ENCODE peak calls at places on chromosomes 4 and X, in eight cellular contexts. One of them, this sample, is unnamed.

GRCh38 chrX:41265615-41266014 is 68.3 kb upstream of the DDX3X start:
- DNase-seq in neural progenitor cell: no peak
- DNase-seq in A549: no peak
- DNase-seq in sigmoid colon: peak; percentile 83
- DNase-seq in progenitor cell of endocrine pancreas: no peak
- DNase-seq in RWPE1: no peak
- DNase-seq in left lung: no peak
- DNase-seq in lower lobe of right lung: no peak
- DNase-seq in this sample: peak; percentile 83

GRCh38 chr4:142352682-142353081 is 493.4 kb downstream of the INPP4B start:
- DNase-seq in neural progenitor cell: no peak
- DNase-seq in A549: no peak
- DNase-seq in sigmoid colon: no peak
- DNase-seq in progenitor cell of endocrine pancreas: no peak
- DNase-seq in RWPE1: no peak
- DNase-seq in left lung: no peak
- DNase-seq in lower lobe of right lung: no peak
- DNase-seq in this sample: no peak

GRCh38 chr4:94995684-94996394 is 238.1 kb downstream of the BMPR1B start:
- DNase-seq in neural progenitor cell: peak; percentile 82
- DNase-seq in A549: no peak
- DNase-seq in sigmoid colon: no peak
- DNase-seq in progenitor cell of endocrine pancreas: no peak
- DNase-seq in RWPE1: no peak
- DNase-seq in left lung: no peak
- DNase-seq in lower lobe of right lung: no peak
- DNase-seq in this sample: no peak

GRCh38 chr4:123340381-123340701 is 56.3 kb upstream of the SPRY1 start:
- DNase-seq in neural progenitor cell: no peak
- DNase-seq in A549: peak; percentile 61
- DNase-seq in sigmoid colon: no peak
- DNase-seq in progenitor cell of endocrine pancreas: no peak
- DNase-seq in RWPE1: peak; percentile 87
- DNase-seq in left lung: no peak
- DNase-seq in lower lobe of right lung: no peak
- DNase-seq in this sample: peak; percentile 83

GRCh38 chr4:8229341-8229975 is 30.4 kb downstream of the SH3TC1 start:
- DNase-seq in neural progenitor cell: no peak
- DNase-seq in A549: no peak
- DNase-seq in sigmoid colon: no peak
- DNase-seq in progenitor cell of endocrine pancreas: no peak
- DNase-seq in RWPE1: no peak
- DNase-seq in left lung: no peak
- DNase-seq in lower lobe of right lung: no peak
- DNase-seq in this sample: no peak

GRCh38 chr4:82367438-82368097 is 6.2 kb downstream of the HNRNPD start:
- DNase-seq in neural progenitor cell: no peak
- DNase-seq in A549: no peak
- DNase-seq in sigmoid colon: no peak
- DNase-seq in progenitor cell of endocrine pancreas: no peak
- DNase-seq in RWPE1: no peak
- DNase-seq in left lung: no peak
- DNase-seq in lower lobe of right lung: no peak
- DNase-seq in this sample: no peak

GRCh38 chr4:177250056-177250696 is 59.5 kb upstream of the NEIL3 start:
- DNase-seq in neural progenitor cell: peak; percentile 86
- DNase-seq in A549: peak; percentile 38
- DNase-seq in sigmoid colon: no peak
- DNase-seq in progenitor cell of endocrine pancreas: peak; percentile 65
- DNase-seq in RWPE1: peak; percentile 65
- DNase-seq in left lung: peak; percentile 66
- DNase-seq in lower lobe of right lung: peak; percentile 71
- DNase-seq in this sample: peak; percentile 57

GRCh38 chr4:158903079-158903456 is 134.2 kb downstream of the FNIP2 start:
- DNase-seq in neural progenitor cell: no peak
- DNase-seq in A549: no peak
- DNase-seq in sigmoid colon: no peak
- DNase-seq in progenitor cell of endocrine pancreas: no peak
- DNase-seq in RWPE1: no peak
- DNase-seq in left lung: no peak
- DNase-seq in lower lobe of right lung: no peak
- DNase-seq in this sample: no peak

GRCh38 chrX:13208281-13208935 is 111.4 kb downstream of the ATXN3L start:
- DNase-seq in neural progenitor cell: no peak
- DNase-seq in A549: no peak
- DNase-seq in sigmoid colon: no peak
- DNase-seq in progenitor cell of endocrine pancreas: no peak
- DNase-seq in RWPE1: no peak
- DNase-seq in left lung: no peak
- DNase-seq in lower lobe of right lung: no peak
- DNase-seq in this sample: no peak

GRCh38 chr4:15784959-15785634 is 7.0 kb downstream of the CD38 start:
- DNase-seq in neural progenitor cell: no peak
- DNase-seq in A549: no peak
- DNase-seq in sigmoid colon: no peak
- DNase-seq in progenitor cell of endocrine pancreas: no peak
- DNase-seq in RWPE1: no peak
- DNase-seq in left lung: no peak
- DNase-seq in lower lobe of right lung: no peak
- DNase-seq in this sample: no peak

GRCh38 chrX:116490091-116490490 is 27.3 kb upstream of the CT83 start:
- DNase-seq in neural progenitor cell: no peak
- DNase-seq in A549: no peak
- DNase-seq in sigmoid colon: no peak
- DNase-seq in progenitor cell of endocrine pancreas: no peak
- DNase-seq in RWPE1: no peak
- DNase-seq in left lung: no peak
- DNase-seq in lower lobe of right lung: no peak
- DNase-seq in this sample: no peak
- TF ChIP-seq CTCF in neural progenitor cell: peak; percentile 55
- TF ChIP-seq CTCF in A549: peak; percentile 44
- TF ChIP-seq CTCF in sigmoid colon: no peak
- TF ChIP-seq CTCF in progenitor cell of endocrine pancreas: peak; percentile 73
- TF ChIP-seq CTCF in RWPE1: peak; percentile 25
- TF ChIP-seq CTCF in left lung: no peak
- TF ChIP-seq CTCF in lower lobe of right lung: no peak
- TF ChIP-seq CTCF in this sample: peak; percentile 53

GRCh38 chr4:133465022-133465421 is 315.9 kb downstream of the PCDH10 start:
- DNase-seq in neural progenitor cell: no peak
- DNase-seq in A549: no peak
- DNase-seq in sigmoid colon: no peak
- DNase-seq in progenitor cell of endocrine pancreas: no peak
- DNase-seq in RWPE1: no peak
- DNase-seq in left lung: no peak
- DNase-seq in lower lobe of right lung: no peak
- DNase-seq in this sample: no peak
- TF ChIP-seq CTCF in neural progenitor cell: peak; percentile 6
- TF ChIP-seq CTCF in A549: no peak
- TF ChIP-seq CTCF in sigmoid colon: no peak
- TF ChIP-seq CTCF in progenitor cell of endocrine pancreas: no peak
- TF ChIP-seq CTCF in RWPE1: no peak
- TF ChIP-seq CTCF in left lung: no peak
- TF ChIP-seq CTCF in lower lobe of right lung: no peak
- TF ChIP-seq CTCF in this sample: no peak

GRCh38 chr4:3470244-3471097 is 7.4 kb downstream of the DOK7 start:
- DNase-seq in neural progenitor cell: peak; percentile 2
- DNase-seq in A549: no peak
- DNase-seq in sigmoid colon: no peak
- DNase-seq in progenitor cell of endocrine pancreas: no peak
- DNase-seq in RWPE1: no peak
- DNase-seq in left lung: no peak
- DNase-seq in lower lobe of right lung: peak; percentile 42
- DNase-seq in this sample: no peak
- TF ChIP-seq CTCF in neural progenitor cell: no peak
- TF ChIP-seq CTCF in A549: no peak
- TF ChIP-seq CTCF in sigmoid colon: no peak
- TF ChIP-seq CTCF in progenitor cell of endocrine pancreas: no peak
- TF ChIP-seq CTCF in RWPE1: no peak
- TF ChIP-seq CTCF in left lung: no peak
- TF ChIP-seq CTCF in lower lobe of right lung: no peak
- TF ChIP-seq CTCF in this sample: no peak

DNA sequence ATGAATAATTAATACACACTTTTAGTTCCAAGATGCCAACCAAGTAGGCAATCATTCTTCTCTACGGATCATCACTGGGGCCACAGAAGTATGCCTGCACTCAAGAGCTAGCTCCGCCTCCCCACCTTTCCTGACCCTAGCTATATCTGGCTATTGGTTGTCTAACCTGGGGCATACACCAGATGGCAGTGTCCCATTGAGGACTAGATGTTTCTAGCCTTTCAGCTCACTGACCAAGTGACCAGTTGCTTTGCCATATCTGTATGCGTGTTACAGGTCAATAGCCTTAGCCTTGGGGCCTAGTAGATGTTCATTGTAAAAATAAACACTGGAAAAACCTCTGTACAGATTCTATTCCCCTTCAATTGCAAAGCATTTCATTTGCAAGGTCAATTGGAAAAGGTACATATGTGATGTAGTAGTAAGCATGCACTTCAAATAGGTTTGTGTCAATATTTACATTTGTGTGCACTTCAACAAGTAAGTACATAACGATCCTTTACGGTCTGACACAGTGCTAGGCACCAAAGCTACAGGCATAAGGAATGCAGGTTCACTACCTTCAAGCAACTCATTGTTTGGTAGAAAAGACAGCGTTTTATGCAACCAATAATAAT is 521.7 kb downstream of the PPARGC1A start:
- DNase-seq in neural progenitor cell: peak; percentile 80
- DNase-seq in A549: no peak
- DNase-seq in sigmoid colon: no peak
- DNase-seq in progenitor cell of endocrine pancreas: no peak
- DNase-seq in RWPE1: no peak
- DNase-seq in left lung: no peak
- DNase-seq in lower lobe of right lung: no peak
- DNase-seq in this sample: no peak
- TF ChIP-seq CTCF in neural progenitor cell: peak; percentile 78
- TF ChIP-seq CTCF in A549: no peak
- TF ChIP-seq CTCF in sigmoid colon: no peak
- TF ChIP-seq CTCF in progenitor cell of endocrine pancreas: peak; percentile 52
- TF ChIP-seq CTCF in RWPE1: no peak
- TF ChIP-seq CTCF in left lung: no peak
- TF ChIP-seq CTCF in lower lobe of right lung: peak; percentile 21
- TF ChIP-seq CTCF in this sample: no peak

GRCh38 chrX:23953908-23954269 is 46.1 kb downstream of the CXorf58 start:
- DNase-seq in neural progenitor cell: no peak
- DNase-seq in A549: no peak
- DNase-seq in sigmoid colon: no peak
- DNase-seq in progenitor cell of endocrine pancreas: no peak
- DNase-seq in RWPE1: no peak
- DNase-seq in left lung: no peak
- DNase-seq in lower lobe of right lung: no peak
- DNase-seq in this sample: no peak
- TF ChIP-seq CTCF in neural progenitor cell: no peak
- TF ChIP-seq CTCF in A549: no peak
- TF ChIP-seq CTCF in sigmoid colon: no peak
- TF ChIP-seq CTCF in progenitor cell of endocrine pancreas: no peak
- TF ChIP-seq CTCF in RWPE1: no peak
- TF ChIP-seq CTCF in left lung: no peak
- TF ChIP-seq CTCF in lower lobe of right lung: no peak
- TF ChIP-seq CTCF in this sample: peak; percentile 21

GRCh38 chrX:131985526-131986049 is 37.5 kb upstream of the STK26 start:
- DNase-seq in neural progenitor cell: peak; percentile 28
- DNase-seq in A549: no peak
- DNase-seq in sigmoid colon: no peak
- DNase-seq in progenitor cell of endocrine pancreas: no peak
- DNase-seq in RWPE1: no peak
- DNase-seq in left lung: no peak
- DNase-seq in lower lobe of right lung: no peak
- DNase-seq in this sample: no peak
- TF ChIP-seq CTCF in neural progenitor cell: no peak
- TF ChIP-seq CTCF in A549: no peak
- TF ChIP-seq CTCF in sigmoid colon: no peak
- TF ChIP-seq CTCF in progenitor cell of endocrine pancreas: no peak
- TF ChIP-seq CTCF in RWPE1: no peak
- TF ChIP-seq CTCF in left lung: no peak
- TF ChIP-seq CTCF in lower lobe of right lung: no peak
- TF ChIP-seq CTCF in this sample: no peak

GRCh38 chr4:149980941-149981340 is 97.3 kb upstream of the DCLK2 start:
- DNase-seq in neural progenitor cell: peak; percentile 55
- DNase-seq in A549: peak; percentile 25
- DNase-seq in sigmoid colon: peak; percentile 68
- DNase-seq in progenitor cell of endocrine pancreas: no peak
- DNase-seq in RWPE1: peak; percentile 45
- DNase-seq in left lung: no peak
- DNase-seq in lower lobe of right lung: no peak
- DNase-seq in this sample: peak; percentile 39
- TF ChIP-seq CTCF in neural progenitor cell: peak; percentile 79
- TF ChIP-seq CTCF in A549: peak; percentile 72
- TF ChIP-seq CTCF in sigmoid colon: peak; percentile 21
- TF ChIP-seq CTCF in progenitor cell of endocrine pancreas: peak; percentile 78
- TF ChIP-seq CTCF in RWPE1: peak; percentile 86
- TF ChIP-seq CTCF in left lung: peak; percentile 61
- TF ChIP-seq CTCF in lower lobe of right lung: peak; percentile 74
- TF ChIP-seq CTCF in this sample: peak; percentile 88

DNA sequence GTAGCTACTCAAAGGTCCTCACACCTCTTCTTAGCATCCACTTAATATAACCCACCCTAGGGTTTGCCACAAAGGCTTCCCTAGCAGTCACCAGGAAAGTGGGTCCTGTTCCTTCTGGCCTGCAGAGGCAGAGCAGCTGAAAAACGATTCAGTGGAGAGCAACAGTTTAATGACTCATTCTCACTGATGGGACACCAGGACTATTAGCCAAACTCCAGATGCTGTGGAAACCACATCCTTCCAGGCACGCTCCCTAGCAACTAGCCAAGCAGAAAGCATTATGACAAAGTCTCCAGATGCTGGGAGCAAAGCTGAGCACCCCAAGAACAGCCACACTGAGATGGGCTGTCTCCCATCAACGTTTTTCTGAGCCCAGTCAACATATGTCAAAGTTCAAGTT is 30.3 kb upstream of the UTP14A start:
- DNase-seq in neural progenitor cell: no peak
- DNase-seq in A549: no peak
- DNase-seq in sigmoid colon: no peak
- DNase-seq in progenitor cell of endocrine pancreas: no peak
- DNase-seq in RWPE1: peak; percentile 4
- DNase-seq in left lung: no peak
- DNase-seq in lower lobe of right lung: no peak
- DNase-seq in this sample: peak; percentile 87
- TF ChIP-seq CTCF in neural progenitor cell: no peak
- TF ChIP-seq CTCF in A549: no peak
- TF ChIP-seq CTCF in sigmoid colon: no peak
- TF ChIP-seq CTCF in progenitor cell of endocrine pancreas: no peak
- TF ChIP-seq CTCF in RWPE1: no peak
- TF ChIP-seq CTCF in left lung: no peak
- TF ChIP-seq CTCF in lower lobe of right lung: no peak
- TF ChIP-seq CTCF in this sample: no peak

This sample was measured in HFFc6.